ENCODE peak calls at places on chromosomes 4 and X, in eight cellular contexts. One of them, this sample, is unnamed.

GRCh38 chrX:29662759-29663503 is 552.4 kb upstream of the MAGEB2 start:
- DNase-seq in A549: peak; percentile 98
- DNase-seq in ovary: no peak
- DNase-seq in lower lobe of right lung: no peak
- DNase-seq in psoas muscle: no peak
- DNase-seq in stomach: no peak
- DNase-seq in lower leg skin: no peak
- DNase-seq in fibroblast of mammary gland: peak; percentile 91
- DNase-seq in this sample: peak; percentile 77

GRCh38 chr4:18524667-18525066 is 503.1 kb upstream of the LCORL start:
- DNase-seq in lower lobe of right lung: no peak
- DNase-seq in A549: no peak
- DNase-seq in stomach: peak; percentile 52
- DNase-seq in psoas muscle: no peak
- DNase-seq in ovary: no peak
- DNase-seq in lower leg skin: no peak
- DNase-seq in fibroblast of mammary gland: no peak
- DNase-seq in this sample: no peak

GRCh38 chr4:20305976-20306375 is 54.3 kb downstream of the SLIT2 start:
- DNase-seq in lower leg skin: no peak
- DNase-seq in fibroblast of mammary gland: peak; percentile 55
- DNase-seq in A549: no peak
- DNase-seq in stomach: no peak
- DNase-seq in psoas muscle: no peak
- DNase-seq in ovary: no peak
- DNase-seq in lower lobe of right lung: no peak
- DNase-seq in this sample: peak; percentile 64

GRCh38 chr4:24471623-24472510 is 112.5 kb downstream of the DHX15 start:
- DNase-seq in stomach: no peak
- DNase-seq in lower leg skin: peak; percentile 87
- DNase-seq in A549: peak; percentile 3
- DNase-seq in lower lobe of right lung: no peak
- DNase-seq in fibroblast of mammary gland: no peak
- DNase-seq in ovary: peak; percentile 52
- DNase-seq in psoas muscle: peak; percentile 18
- DNase-seq in this sample: peak; percentile 7

GRCh38 chr4:129387666-129388065 is 291.7 kb downstream of the C4orf33 start:
- DNase-seq in stomach: no peak
- DNase-seq in lower lobe of right lung: no peak
- DNase-seq in lower leg skin: no peak
- DNase-seq in A549: no peak
- DNase-seq in psoas muscle: no peak
- DNase-seq in fibroblast of mammary gland: no peak
- DNase-seq in ovary: no peak
- DNase-seq in this sample: no peak

GRCh38 chr4:8097141-8097541 is 61.5 kb downstream of the ABLIM2 start:
- DNase-seq in fibroblast of mammary gland: no peak
- DNase-seq in lower lobe of right lung: no peak
- DNase-seq in ovary: no peak
- DNase-seq in A549: no peak
- DNase-seq in stomach: no peak
- DNase-seq in lower leg skin: no peak
- DNase-seq in psoas muscle: peak; percentile 79
- DNase-seq in this sample: no peak

GRCh38 chr4:169159614-169160013 is 111.1 kb downstream of the SH3RF1 start:
- DNase-seq in A549: no peak
- DNase-seq in stomach: no peak
- DNase-seq in psoas muscle: no peak
- DNase-seq in fibroblast of mammary gland: peak; percentile 51
- DNase-seq in ovary: no peak
- DNase-seq in lower lobe of right lung: no peak
- DNase-seq in lower leg skin: no peak
- DNase-seq in this sample: peak; percentile 74

GRCh38 chrX:1463581-1464281 is 11.0 kb upstream of the ASMTL start:
- DNase-seq in psoas muscle: no peak
- DNase-seq in stomach: no peak
- DNase-seq in lower lobe of right lung: peak; percentile 14
- DNase-seq in fibroblast of mammary gland: no peak
- DNase-seq in A549: no peak
- DNase-seq in ovary: no peak
- DNase-seq in lower leg skin: peak; percentile 46
- DNase-seq in this sample: no peak

GRCh38 chrX:153387987-153388721 is 13.0 kb downstream of the PNMA6E start:
- DNase-seq in lower lobe of right lung: no peak
- DNase-seq in fibroblast of mammary gland: no peak
- DNase-seq in psoas muscle: no peak
- DNase-seq in stomach: no peak
- DNase-seq in A549: no peak
- DNase-seq in ovary: peak; percentile 47
- DNase-seq in lower leg skin: peak; percentile 68
- DNase-seq in this sample: no peak

GRCh38 chr4:38400946-38401345 is 263.1 kb upstream of the KLF3 start:
- DNase-seq in A549: no peak
- DNase-seq in psoas muscle: no peak
- DNase-seq in lower leg skin: no peak
- DNase-seq in fibroblast of mammary gland: no peak
- DNase-seq in ovary: no peak
- DNase-seq in lower lobe of right lung: no peak
- DNase-seq in stomach: no peak
- DNase-seq in this sample: peak; percentile 8

GRCh38 chr4:25402521-25402920 is 25.5 kb downstream of the ANAPC4 start:
- DNase-seq in lower leg skin: no peak
- DNase-seq in lower lobe of right lung: no peak
- DNase-seq in stomach: no peak
- DNase-seq in fibroblast of mammary gland: no peak
- DNase-seq in A549: no peak
- DNase-seq in psoas muscle: no peak
- DNase-seq in ovary: no peak
- DNase-seq in this sample: peak; percentile 37

GRCh38 chr4:156377036-156377700 is 423.5 kb upstream of the CTSO start:
- DNase-seq in psoas muscle: no peak
- DNase-seq in fibroblast of mammary gland: peak; percentile 21
- DNase-seq in stomach: no peak
- DNase-seq in lower lobe of right lung: no peak
- DNase-seq in A549: no peak
- DNase-seq in ovary: no peak
- DNase-seq in lower leg skin: no peak
- DNase-seq in this sample: peak; percentile 66

GRCh38 chr4:25029479-25030282 is 1.1 kb downstream of the LGI2 start:
- DNase-seq in stomach: no peak
- DNase-seq in lower leg skin: no peak
- DNase-seq in fibroblast of mammary gland: no peak
- DNase-seq in lower lobe of right lung: no peak
- DNase-seq in A549: no peak
- DNase-seq in ovary: no peak
- DNase-seq in psoas muscle: no peak
- DNase-seq in this sample: no peak

GRCh38 chrX:34294665-34295064 is 162.6 kb upstream of the FAM47A start:
- DNase-seq in A549: no peak
- DNase-seq in ovary: no peak
- DNase-seq in lower leg skin: no peak
- DNase-seq in fibroblast of mammary gland: no peak
- DNase-seq in lower lobe of right lung: no peak
- DNase-seq in psoas muscle: no peak
- DNase-seq in stomach: no peak
- DNase-seq in this sample: no peak

GRCh38 chr4:2077537-2078460 is 18.7 kb downstream of the NAT8L start:
- DNase-seq in lower lobe of right lung: no peak
- DNase-seq in psoas muscle: no peak
- DNase-seq in stomach: no peak
- DNase-seq in lower leg skin: peak; percentile 69
- DNase-seq in ovary: no peak
- DNase-seq in fibroblast of mammary gland: no peak
- DNase-seq in A549: no peak
- DNase-seq in this sample: no peak

GRCh38 chrX:30971761-30972603 is 82.9 kb upstream of the TAB3 start:
- DNase-seq in ovary: no peak
- DNase-seq in stomach: peak; percentile 35
- DNase-seq in fibroblast of mammary gland: peak; percentile 54
- DNase-seq in lower leg skin: no peak
- DNase-seq in psoas muscle: no peak
- DNase-seq in A549: peak; percentile 44
- DNase-seq in lower lobe of right lung: no peak
- DNase-seq in this sample: peak; percentile 60

GRCh38 chr4:29277381-29277780 is 1442.8 kb upstream of the PCDH7 start:
- DNase-seq in lower lobe of right lung: no peak
- DNase-seq in psoas muscle: no peak
- DNase-seq in A549: no peak
- DNase-seq in lower leg skin: no peak
- DNase-seq in ovary: no peak
- DNase-seq in stomach: no peak
- DNase-seq in fibroblast of mammary gland: peak; percentile 44
- DNase-seq in this sample: peak; percentile 49

GRCh38 chrX:129831486-129831885 is 12.2 kb downstream of the ZDHHC9 start:
- DNase-seq in A549: no peak
- DNase-seq in psoas muscle: no peak
- DNase-seq in lower leg skin: peak; percentile 72
- DNase-seq in ovary: no peak
- DNase-seq in stomach: no peak
- DNase-seq in lower lobe of right lung: no peak
- DNase-seq in fibroblast of mammary gland: no peak
- DNase-seq in this sample: peak; percentile 9

GRCh38 chr4:183876268-183876934 is 28.7 kb upstream of the STOX2 start:
- DNase-seq in fibroblast of mammary gland: peak; percentile 87
- DNase-seq in ovary: peak; percentile 95
- DNase-seq in A549: peak; percentile 62
- DNase-seq in lower leg skin: peak; percentile 90
- DNase-seq in stomach: peak; percentile 87
- DNase-seq in lower lobe of right lung: peak; percentile 88
- DNase-seq in psoas muscle: peak; percentile 67
- DNase-seq in this sample: peak; percentile 92

DNA sequence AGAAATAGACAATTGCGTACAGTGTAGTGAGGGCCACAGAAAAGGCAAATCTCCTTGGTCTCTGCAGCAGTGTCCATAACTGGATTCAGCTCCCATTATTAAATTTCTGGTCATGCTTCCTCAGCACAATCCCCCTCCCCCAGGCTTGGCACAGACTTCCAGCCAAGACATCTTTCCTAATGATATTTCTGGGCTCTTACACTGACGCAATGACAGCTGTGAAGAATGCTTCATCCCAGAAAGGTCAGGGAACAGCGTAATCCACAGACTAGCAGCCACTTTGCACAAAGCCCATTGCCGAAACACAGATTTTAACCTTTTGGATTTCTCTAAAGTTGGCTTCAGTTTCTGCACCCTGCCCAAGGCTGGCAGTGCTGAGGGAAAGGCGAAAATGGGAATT is 597.6 kb upstream of the CPEB2 start:
- DNase-seq in lower leg skin: no peak
- DNase-seq in psoas muscle: peak; percentile 14
- DNase-seq in fibroblast of mammary gland: peak; percentile 73
- DNase-seq in ovary: no peak
- DNase-seq in stomach: no peak
- DNase-seq in A549: no peak
- DNase-seq in lower lobe of right lung: no peak
- DNase-seq in this sample: peak; percentile 31
- TF ChIP-seq CTCF in lower leg skin: no peak
- TF ChIP-seq CTCF in psoas muscle: no peak
- TF ChIP-seq CTCF in fibroblast of mammary gland: no peak
- TF ChIP-seq CTCF in ovary: no peak
- TF ChIP-seq CTCF in stomach: no peak
- TF ChIP-seq CTCF in A549: no peak
- TF ChIP-seq CTCF in lower lobe of right lung: no peak
- TF ChIP-seq CTCF in this sample: no peak

GRCh38 chr4:68271851-68272756 is 26.6 kb upstream of the TMPRSS11B start:
- DNase-seq in fibroblast of mammary gland: peak; percentile 65
- DNase-seq in A549: peak; percentile 51
- DNase-seq in lower leg skin: no peak
- DNase-seq in stomach: no peak
- DNase-seq in psoas muscle: no peak
- DNase-seq in lower lobe of right lung: no peak
- DNase-seq in ovary: no peak
- DNase-seq in this sample: peak; percentile 76

GRCh38 chr4:68267433-68267944 is 22.0 kb upstream of the TMPRSS11B start:
- DNase-seq in fibroblast of mammary gland: peak; percentile 20
- DNase-seq in stomach: no peak
- DNase-seq in psoas muscle: no peak
- DNase-seq in lower leg skin: no peak
- DNase-seq in ovary: no peak
- DNase-seq in lower lobe of right lung: no peak
- DNase-seq in A549: peak; percentile 14
- DNase-seq in this sample: peak; percentile 54

GRCh38 chr4:68278045-68278444 is 32.6 kb upstream of the TMPRSS11B start:
- DNase-seq in fibroblast of mammary gland: no peak
- DNase-seq in psoas muscle: no peak
- DNase-seq in lower leg skin: no peak
- DNase-seq in ovary: no peak
- DNase-seq in lower lobe of right lung: no peak
- DNase-seq in A549: no peak
- DNase-seq in stomach: no peak
- DNase-seq in this sample: no peak

GRCh38 chr4:68272860-68273259 is 27.4 kb upstream of the TMPRSS11B start:
- DNase-seq in fibroblast of mammary gland: peak; percentile 1
- DNase-seq in psoas muscle: no peak
- DNase-seq in A549: no peak
- DNase-seq in ovary: no peak
- DNase-seq in stomach: no peak
- DNase-seq in lower lobe of right lung: no peak
- DNase-seq in lower leg skin: no peak
- DNase-seq in this sample: no peak
- H3K4me3 ChIP-seq in fibroblast of mammary gland: no peak overlapping the region
- H3K4me3 ChIP-seq in psoas muscle: no peak overlapping the region
- H3K4me3 ChIP-seq in A549: no peak overlapping the region
- H3K4me3 ChIP-seq in ovary: no peak overlapping the region
- H3K4me3 ChIP-seq in stomach: no peak overlapping the region
- H3K4me3 ChIP-seq in lower lobe of right lung: no peak overlapping the region
- H3K4me3 ChIP-seq in lower leg skin: no peak overlapping the region
- H3K4me3 ChIP-seq in this sample: no peak overlapping the region

GRCh38 chr4:85228264-85228663 is 246.7 kb upstream of the ARHGAP24 start:
- DNase-seq in ovary: no peak
- DNase-seq in A549: no peak
- DNase-seq in lower lobe of right lung: no peak
- DNase-seq in lower leg skin: no peak
- DNase-seq in fibroblast of mammary gland: no peak
- DNase-seq in psoas muscle: no peak
- DNase-seq in stomach: no peak
- DNase-seq in this sample: no peak
- TF ChIP-seq CTCF in ovary: no peak
- TF ChIP-seq CTCF in A549: no peak
- TF ChIP-seq CTCF in lower lobe of right lung: no peak
- TF ChIP-seq CTCF in lower leg skin: no peak
- TF ChIP-seq CTCF in fibroblast of mammary gland: no peak
- TF ChIP-seq CTCF in psoas muscle: no peak
- TF ChIP-seq CTCF in stomach: no peak
- TF ChIP-seq CTCF in this sample: no peak

DNA sequence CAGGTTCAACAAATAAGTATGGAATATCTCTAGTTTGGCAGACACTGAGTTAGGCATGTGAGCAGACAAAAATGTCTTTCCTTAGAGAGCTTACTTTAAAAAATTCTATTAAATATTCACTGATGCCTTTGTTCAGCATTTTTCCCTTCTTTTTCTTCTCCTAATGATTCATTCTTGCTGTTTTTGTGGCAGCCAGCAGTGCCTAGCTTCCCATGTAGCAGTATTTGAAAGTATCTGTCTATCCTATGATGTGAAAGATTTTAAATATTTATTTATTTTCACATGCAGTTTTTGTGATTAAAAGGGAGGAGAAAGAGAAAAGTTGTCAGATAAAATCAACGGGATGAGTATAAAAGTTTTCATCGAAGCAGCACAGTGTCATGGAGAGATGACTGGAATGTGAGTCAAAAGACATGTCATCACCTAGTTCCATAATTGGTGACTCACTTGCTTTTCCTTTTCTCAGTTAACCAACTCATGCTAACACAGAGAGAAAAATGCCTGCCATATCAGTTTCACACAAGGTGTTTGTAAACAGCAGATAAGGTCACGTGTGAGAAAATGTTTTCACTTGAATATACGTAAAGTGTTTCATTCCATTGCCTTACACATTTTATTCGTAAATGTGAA is 69.8 kb downstream of the BMPR1B start:
- DNase-seq in ovary: no peak
- DNase-seq in psoas muscle: no peak
- DNase-seq in A549: peak; percentile 74
- DNase-seq in fibroblast of mammary gland: peak; percentile 91
- DNase-seq in lower leg skin: no peak
- DNase-seq in stomach: no peak
- DNase-seq in lower lobe of right lung: no peak
- DNase-seq in this sample: peak; percentile 86
- H3K4me3 ChIP-seq in ovary: no peak overlapping the region
- H3K4me3 ChIP-seq in psoas muscle: no peak overlapping the region
- H3K4me3 ChIP-seq in A549: no peak overlapping the region
- H3K4me3 ChIP-seq in fibroblast of mammary gland: peak overlapping the region; percentile 21
- H3K4me3 ChIP-seq in lower leg skin: no peak overlapping the region
- H3K4me3 ChIP-seq in stomach: no peak overlapping the region
- H3K4me3 ChIP-seq in lower lobe of right lung: no peak overlapping the region
- H3K4me3 ChIP-seq in this sample: no peak overlapping the region

This sample was measured in cardiac fibroblast.